ENCODE peak calls at places on chromosomes 3 and 15, in ten cellular contexts. N, X, I, R, K, M, C, Z, T and V are unnamed samples.

GRCh38 chr3:190048831-190049541 is 71.7 kb downstream of the P3H2 start:
- DNase-seq in N (peak; percentile 75), X (no peak), I (peak; percentile 62), R (no peak), K (no peak), M (peak; percentile 88), C (no peak), Z (no peak), T (peak; percentile 46), V (peak; percentile 60)

GRCh38 chr3:47283596-47284364 is 1.0 kb downstream of the KLHL18 start:
- DNase-seq in N (no peak), X (peak; percentile 7), I (peak; percentile 12), R (peak; percentile 26), K (no peak), M (peak; percentile 63), C (no peak), Z (peak; percentile 66), T (no peak), V (no peak)

GRCh38 chr3:161913786-161914389 is 417.3 kb downstream of the OTOL1 start:
- DNase-seq in N (peak; percentile 54), X (no peak), I (peak; percentile 3), R (no peak), K (no peak), M (peak; percentile 71), C (no peak), Z (no peak), T (no peak), V (no peak)

GRCh38 chr3:169847896-169848295 is 21.8 kb downstream of the LRRC31 start:
- DNase-seq in N (no peak), X (no peak), I (peak; percentile 16), R (no peak), K (no peak), M (no peak), C (no peak), Z (no peak), T (no peak), V (no peak)

GRCh38 chr3:173275740-173276139 is 121.8 kb upstream of the NLGN1 start:
- DNase-seq in N (no peak), X (no peak), I (no peak), R (no peak), K (no peak), M (no peak), C (no peak), Z (no peak), T (no peak), V (no peak)

GRCh38 chr15:33278816-33279612 is 31.8 kb upstream of the RYR3 start:
- DNase-seq in N (peak; percentile 81), X (peak; percentile 80), I (peak; percentile 96), R (no peak), K (no peak), M (peak; percentile 93), C (no peak), Z (peak; percentile 67), T (peak; percentile 76), V (peak; percentile 63)

GRCh38 chr3:172219750-172220149 is 180.4 kb downstream of the FNDC3B start:
- DNase-seq in N (no peak), X (no peak), I (no peak), R (no peak), K (no peak), M (no peak), C (no peak), Z (no peak), T (no peak), V (no peak)

GRCh38 chr3:54891540-54891897 is 36.3 kb downstream of the LRTM1 start:
- DNase-seq in N (peak; percentile 95), X (peak; percentile 85), I (peak; percentile 97), R (peak; percentile 84), K (peak; percentile 72), M (peak; percentile 99), C (peak; percentile 64), Z (peak; percentile 74), T (no peak), V (peak; percentile 89)

GRCh38 chr3:143901105-143901504 is 52.8 kb upstream of the SLC9A9 start:
- DNase-seq in N (peak; percentile 81), X (no peak), I (peak; percentile 86), R (no peak), K (no peak), M (peak; percentile 93), C (no peak), Z (no peak), T (peak; percentile 43), V (no peak)

GRCh38 chr3:152270145-152270870 is 1.6 kb downstream of the MBNL1 start:
- DNase-seq in N (peak; percentile 38), X (no peak), I (no peak), R (no peak), K (no peak), M (peak; percentile 53), C (no peak), Z (no peak), T (peak; percentile 51), V (no peak)

GRCh38 chr15:42694398-42694797 is 42.5 kb downstream of the CDAN1 start:
- DNase-seq in N (no peak), X (no peak), I (no peak), R (no peak), K (no peak), M (no peak), C (no peak), Z (no peak), T (no peak), V (no peak)

GRCh38 chr15:60128000-60128376 is 123.9 kb downstream of the FOXB1 start:
- DNase-seq in N (no peak), X (no peak), I (no peak), R (peak; percentile 21), K (no peak), M (peak; percentile 59), C (no peak), Z (no peak), T (no peak), V (no peak)

GRCh38 chr3:52259035-52259434 is 13.5 kb downstream of the PPM1M start:
- DNase-seq in N (peak; percentile 43), X (no peak), I (no peak), R (no peak), K (no peak), M (peak; percentile 62), C (no peak), Z (no peak), T (peak; percentile 73), V (no peak)

GRCh38 chr3:155356594-155357370 is 63.3 kb upstream of the STRIT1 start:
- DNase-seq in N (no peak), X (peak; percentile 10), I (no peak), R (no peak), K (no peak), M (peak; percentile 28), C (no peak), Z (no peak), T (no peak), V (no peak)

GRCh38 chr3:155158361-155159037 is 78.4 kb downstream of the MME start:
- DNase-seq in N (no peak), X (no peak), I (no peak), R (no peak), K (no peak), M (no peak), C (no peak), Z (no peak), T (no peak), V (no peak)

GRCh38 chr3:70822777-70823176 is 510.3 kb upstream of the MDFIC2 start:
- DNase-seq in N (no peak), X (no peak), I (no peak), R (no peak), K (no peak), M (no peak), C (no peak), Z (no peak), T (no peak), V (no peak)

GRCh38 chr15:96325579-96326331 is 4.7 kb upstream of the NR2F2 start:
- DNase-seq in N (peak; percentile 46), X (no peak), I (peak; percentile 78), R (no peak), K (no peak), M (peak; percentile 49), C (no peak), Z (peak; percentile 57), T (peak; percentile 75), V (peak; percentile 72)

GRCh38 chr15:39596358-39597051 is 15.6 kb downstream of the THBS1 start:
- DNase-seq in N (peak; percentile 34), X (no peak), I (peak; percentile 34), R (no peak), K (no peak), M (peak; percentile 63), C (no peak), Z (no peak), T (peak; percentile 89), V (peak; percentile 14)

GRCh38 chr3:126850370-126851085 is 132.4 kb upstream of the PLXNA1 start:
- DNase-seq in N (peak; percentile 77), X (no peak), I (no peak), R (no peak), K (peak; percentile 33), M (peak; percentile 49), C (no peak), Z (peak; percentile 33), T (no peak), V (peak; percentile 82)
- H3K27ac ChIP-seq in N (peak overlapping the region; percentile 97), X (peak overlapping the region; percentile 82), I (no peak overlapping the region), R (no peak overlapping the region), K (no peak overlapping the region), M (no peak overlapping the region), C (no peak overlapping the region), Z (no peak overlapping the region), T (no peak overlapping the region), V (peak overlapping the region; percentile 59)

DNA sequence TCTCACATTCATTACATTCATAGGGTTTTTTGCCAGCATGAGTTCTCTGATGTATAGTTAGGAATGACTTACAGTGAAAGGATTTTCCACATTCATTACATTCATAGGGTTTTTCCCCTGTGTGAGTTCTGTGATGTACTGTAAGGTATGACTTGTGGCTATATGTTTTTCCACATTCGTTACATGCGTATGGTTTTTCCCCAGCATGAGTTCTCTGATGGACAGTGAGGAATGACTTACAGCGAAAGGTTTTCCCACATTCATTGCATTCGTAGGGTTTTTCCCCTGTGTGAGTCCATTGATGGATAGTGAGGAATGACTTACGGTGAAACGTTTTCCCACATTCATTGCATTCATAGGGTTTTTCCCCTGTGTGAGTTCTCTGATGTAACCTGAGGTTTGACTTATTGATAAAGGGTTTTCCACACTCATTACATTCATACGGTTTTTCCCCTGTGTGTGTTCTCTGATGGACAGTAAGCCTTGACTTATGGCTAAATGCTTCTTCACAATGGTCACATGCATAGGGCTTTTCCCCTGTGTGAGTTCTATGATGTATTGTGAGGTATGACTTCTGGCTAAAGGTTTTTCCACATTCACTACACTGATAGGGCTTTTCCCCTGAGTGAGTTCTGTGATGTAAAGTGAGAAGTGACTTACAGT is 47.4 kb downstream of the ZNF717 start:
- DNase-seq in N (peak; percentile 18), X (no peak), I (peak; percentile 9), R (no peak), K (no peak), M (peak; percentile 36), C (no peak), Z (no peak), T (peak; percentile 14), V (peak; percentile 0)
- H3K9me3 ChIP-seq in N (no peaks in the 10 kb centered on the region), X (peaks cover 42% of the 10 kb centered on the region), I (peaks cover 63% of the 10 kb centered on the region), R (no peaks in the 10 kb centered on the region), K (peaks cover 78% of the 10 kb centered on the region), M (peaks cover 10% of the 10 kb centered on the region), C (peaks cover 87% of the 10 kb centered on the region), Z (peaks cover 79% of the 10 kb centered on the region), T (peaks cover 19% of the 10 kb centered on the region), V (no peaks in the 10 kb centered on the region)

GRCh38 chr15:52012210-52012609 is 6.8 kb upstream of the MAPK6 start:
- DNase-seq in N (no peak), X (no peak), I (no peak), R (no peak), K (no peak), M (no peak), C (no peak), Z (no peak), T (no peak), V (no peak)
- H3K27ac ChIP-seq in N (peak overlapping the region; percentile 9), X (peak overlapping the region; percentile 77), I (no peak overlapping the region), R (no peak overlapping the region), K (no peak overlapping the region), M (no peak overlapping the region), C (no peak overlapping the region), Z (no peak overlapping the region), T (no peak overlapping the region), V (no peak overlapping the region)

GRCh38 chr3:136914739-136915138 is 43.0 kb upstream of the IL20RB start:
- DNase-seq in N (no peak), X (no peak), I (no peak), R (no peak), K (no peak), M (no peak), C (no peak), Z (no peak), T (no peak), V (no peak)
- H3K9me3 ChIP-seq in N (no peaks in the 10 kb centered on the region), X (peaks cover 3% of the 10 kb centered on the region), I (no peaks in the 10 kb centered on the region), R (no peaks in the 10 kb centered on the region), K (peaks cover 9% of the 10 kb centered on the region), M (no peaks in the 10 kb centered on the region), C (no peaks in the 10 kb centered on the region), Z (peaks cover 12% of the 10 kb centered on the region), T (no peaks in the 10 kb centered on the region), V (no peaks in the 10 kb centered on the region)